ENCODE peak calls at places on chromosomes 16 and 17, in six cellular contexts. I is GM13976, N is posterior cingulate gyrus, A is adrenal gland, U is amygdala, K is GM23248. G is an unnamed sample.

GRCh38 chr16:19393226-19394074 is 24.2 kb upstream of the TMC5 start:
- DNase-seq in A (no peak), U (peak), N (no peak), I (no peak), K (peak), G (no peak)

GRCh38 chr17:78237403-78238012 is 6.1 kb downstream of the TMEM235 start:
- DNase-seq in I (no peak), U (peak), A (peak), N (peak), K (no peak), G (peak)

GRCh38 chr17:14621826-14622621 is 321.1 kb downstream of the HS3ST3B1 start:
- DNase-seq in K (no peak), U (no peak), N (no peak), A (no peak), I (no peak), G (no peak)

GRCh38 chr16:13923703-13924298 is 3.8 kb downstream of the ERCC4 start:
- DNase-seq in U (no peak), K (peak), A (no peak), N (no peak), I (peak), G (no peak)

GRCh38 chr17:19470529-19471261 is 59.7 kb downstream of the RNF112 start:
- DNase-seq in U (no peak), A (no peak), N (peak), K (peak), I (no peak), G (no peak)

GRCh38 chr17:76337413-76337777 is 16.3 kb downstream of the PRPSAP1 start:
- DNase-seq in I (no peak), U (no peak), A (no peak), K (peak), N (no peak), G (no peak)

GRCh38 chr17:29131814-29132682 is 48.1 kb downstream of the MYO18A start:
- DNase-seq in N (no peak), K (peak), U (no peak), A (no peak), I (no peak), G (no peak)

GRCh38 chr16:17396762-17397498 is 73.8 kb downstream of the XYLT1 start:
- DNase-seq in U (no peak), A (peak), I (no peak), N (no peak), K (peak), G (no peak)

GRCh38 chr17:79721993-79722671 is 8.6 kb upstream of the ENPP7 start:
- DNase-seq in K (peak), I (no peak), U (no peak), N (no peak), A (no peak), G (no peak)

GRCh38 chr17:75392559-75392958 is 12.9 kb downstream of the GRB2 start:
- DNase-seq in N (no peak), I (no peak), K (no peak), U (no peak), A (no peak), G (no peak)

GRCh38 chr16:5206331-5206990 is 108.9 kb upstream of the EEF2KMT start:
- DNase-seq in K (no peak), N (no peak), A (no peak), I (no peak), U (no peak), G (no peak)

GRCh38 chr17:79632432-79632735 is 21.5 kb upstream of the RBFOX3 start:
- DNase-seq in K (no peak), A (no peak), N (peak), I (no peak), U (no peak), G (no peak)

GRCh38 chr17:67606896-67607604 is 110.7 kb upstream of the NOL11 start:
- DNase-seq in K (no peak), A (peak), U (no peak), I (no peak), N (no peak), G (no peak)

GRCh38 chr16:67807148-67807682 is 526 bp downstream of the TSNAXIP1 start:
- DNase-seq in K (no peak), A (no peak), I (no peak), U (no peak), N (no peak), G (no peak)

GRCh38 chr17:1001640-1002411 is 4.9 kb downstream of the TIMM22 start:
- DNase-seq in K (peak), U (no peak), A (no peak), I (no peak), N (no peak), G (no peak)

GRCh38 chr17:73121513-73121912 is 29.0 kb upstream of the SLC39A11 start:
- DNase-seq in A (no peak), I (no peak), U (no peak), N (no peak), K (no peak), G (no peak)

GRCh38 chr16:79677799-79678525 is 77.4 kb upstream of the MAF start:
- DNase-seq in I (no peak), K (no peak), U (no peak), A (no peak), N (no peak), G (no peak)

GRCh38 chr17:81090361-81091133 is 55.6 kb downstream of the BAIAP2 start:
- DNase-seq in N (no peak), A (peak), K (peak), I (peak), U (no peak), G (no peak)

GRCh38 chr16:74673876-74674275 is 7.2 kb upstream of the RFWD3 start:
- DNase-seq in K (no peak), A (no peak), U (no peak), N (no peak), I (no peak), G (no peak)

GRCh38 chr16:87740909-87741424 is 24.8 kb downstream of the KLHDC4 start:
- DNase-seq in A (no peak), U (peak), K (peak), N (peak), I (no peak), G (peak)